ENCODE peak calls at places on chromosomes 4 and X, in seven cellular contexts. W is HCT116, I is right lobe of liver, Q is GM12891, E is esophagus squamous epithelium, D is endothelial cell of umbilical vein, R is K562. V is an unnamed sample.

GRCh38 chr4:74370912-74371311 is 6.0 kb downstream of the EREG start:
- DNase-seq in W (peak; percentile 70), I (no peak), Q (peak; percentile 17), E (no peak), D (peak; percentile 60), R (peak; percentile 64), V (no peak)

GRCh38 chr4:33658971-33659370 is 2585.3 kb downstream of the ARAP2 start:
- DNase-seq in W (no peak), I (no peak), Q (no peak), E (no peak), D (no peak), R (no peak), V (no peak)

GRCh38 chrX:11304829-11305228 is 11.6 kb downstream of the AMELX start:
- DNase-seq in W (no peak), I (no peak), Q (no peak), E (no peak), D (no peak), R (no peak), V (no peak)

GRCh38 chrX:150364347-150365050 is 1.4 kb downstream of the MAMLD1 start:
- DNase-seq in W (no peak), I (peak; percentile 47), Q (no peak), E (no peak), D (peak; percentile 20), R (no peak), V (no peak)

GRCh38 chr4:4386736-4387392 is at the start of gene NSG1:
- DNase-seq in W (no peak), I (no peak), Q (no peak), E (no peak), D (no peak), R (no peak), V (no peak)

GRCh38 chrX:21493226-21493850 is 119.1 kb downstream of the CNKSR2 start:
- DNase-seq in W (no peak), I (no peak), Q (no peak), E (no peak), D (peak; percentile 24), R (no peak), V (no peak)

GRCh38 chrX:131675596-131676194 is 131.8 kb downstream of the OR13H1 start:
- DNase-seq in W (peak; percentile 7), I (no peak), Q (peak; percentile 5), E (no peak), D (no peak), R (peak; percentile 32), V (peak; percentile 15)

GRCh38 chr4:86101841-86102240 is 258.0 kb downstream of the MAPK10 start:
- DNase-seq in W (no peak), I (no peak), Q (no peak), E (no peak), D (no peak), R (no peak), V (no peak)

GRCh38 chr4:189062047-189062820 is 878.4 kb upstream of the FRG1 start:
- DNase-seq in W (no peak), I (no peak), Q (no peak), E (no peak), D (no peak), R (no peak), V (no peak)

GRCh38 chrX:97637289-97637688 is 753.6 kb downstream of the RPA4 start:
- DNase-seq in W (no peak), I (no peak), Q (no peak), E (no peak), D (no peak), R (no peak), V (no peak)

GRCh38 chr4:66028668-66029067 is 358.4 kb upstream of the EPHA5 start:
- DNase-seq in W (no peak), I (no peak), Q (no peak), E (no peak), D (no peak), R (no peak), V (no peak)

GRCh38 chrX:139924696-139925094 is 8.2 kb downstream of the ATP11C start:
- DNase-seq in W (no peak), I (no peak), Q (no peak), E (no peak), D (peak; percentile 89), R (no peak), V (no peak)

GRCh38 chrX:33188286-33188685 is 23.1 kb downstream of the DMD start:
- DNase-seq in W (no peak), I (no peak), Q (no peak), E (no peak), D (no peak), R (no peak), V (no peak)

GRCh38 chrX:6159468-6159867 is 69.2 kb downstream of the NLGN4X start:
- DNase-seq in W (no peak), I (peak; percentile 33), Q (no peak), E (no peak), D (no peak), R (no peak), V (no peak)

GRCh38 chr4:133800966-133801365 is 400.6 kb downstream of the PABPC4L start:
- DNase-seq in W (no peak), I (no peak), Q (no peak), E (no peak), D (no peak), R (no peak), V (no peak)

GRCh38 chrX:130082244-130083106 is 27.8 kb downstream of the ELF4 start:
- DNase-seq in W (no peak), I (no peak), Q (peak; percentile 35), E (no peak), D (no peak), R (peak; percentile 78), V (no peak)

GRCh38 chrX:16528620-16529019 is 121.3 kb upstream of the S100G start:
- DNase-seq in W (no peak), I (no peak), Q (no peak), E (no peak), D (no peak), R (no peak), V (no peak)

GRCh38 chrX:104113237-104113965 is 1.1 kb downstream of the ZCCHC18 start:
- DNase-seq in W (no peak), I (no peak), Q (peak; percentile 14), E (no peak), D (peak; percentile 52), R (peak; percentile 14), V (peak; percentile 13)

GRCh38 chrX:104108955-104109354 is 3.4 kb upstream of the ZCCHC18 start:
- DNase-seq in W (no peak), I (no peak), Q (no peak), E (no peak), D (no peak), R (no peak), V (no peak)

GRCh38 chrX:104117753-104118152 is 5.4 kb downstream of the ZCCHC18 start:
- DNase-seq in W (no peak), I (no peak), Q (no peak), E (no peak), D (no peak), R (no peak), V (no peak)

GRCh38 chrX:104112326-104112951 is at the start of gene ZCCHC18:
- DNase-seq in W (no peak), I (peak; percentile 42), Q (peak; percentile 48), E (no peak), D (peak; percentile 82), R (peak; percentile 22), V (peak; percentile 41)
- TF ChIP-seq POLR2A in W (no peak), I (no peak), Q (no peak), E (no peak), D (no peak), R (no peak), V (peak; percentile 14)

DNA sequence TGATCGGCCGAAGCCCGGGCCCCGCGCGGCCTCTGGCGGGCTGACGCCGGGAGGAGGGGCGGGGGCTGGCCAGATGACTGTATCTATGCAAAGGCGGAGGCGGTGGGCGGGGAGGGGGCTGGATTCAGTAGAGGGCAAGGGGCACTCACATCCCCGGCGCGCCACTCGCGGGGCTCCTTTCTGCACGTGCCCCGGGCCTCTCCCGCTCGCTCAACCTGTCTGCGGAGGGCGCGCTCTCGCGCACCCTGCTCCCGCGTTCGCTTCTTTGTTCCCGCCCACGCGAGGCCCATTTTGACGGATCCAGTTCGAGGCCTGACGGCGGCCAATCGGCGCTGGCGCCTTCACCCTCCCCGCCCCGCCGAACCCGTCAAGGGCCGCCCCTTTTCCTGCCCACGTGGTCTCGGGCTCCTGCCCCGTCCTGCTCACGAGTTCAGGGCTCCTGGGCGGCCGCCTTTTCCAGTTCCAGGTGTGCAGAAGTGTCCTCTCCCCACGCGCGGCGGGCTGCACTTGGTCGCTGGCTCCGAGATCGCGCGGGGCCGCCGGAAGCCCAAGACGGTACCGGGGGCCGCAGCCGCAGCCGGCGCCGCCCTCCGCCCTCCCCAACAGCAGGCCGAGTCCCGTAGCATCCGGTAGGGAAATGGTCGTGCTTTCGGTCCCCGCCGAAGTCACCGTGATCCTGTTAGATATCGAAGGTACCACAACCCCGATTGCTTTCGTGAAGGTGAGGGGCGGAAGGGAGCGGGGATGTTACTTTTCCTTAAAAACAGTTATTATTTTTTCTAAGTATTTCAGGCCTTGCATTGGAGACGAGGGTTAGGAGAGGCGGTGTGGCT is at the start of the genes ENOPH1 and HNRNPDL:
- DNase-seq in W (peak; percentile 95), I (peak; percentile 98), Q (peak; percentile 85), E (peak; percentile 74), D (peak; percentile 95), R (peak; percentile 97), V (peak; percentile 76)
- TF ChIP-seq POLR2A in W (peak; percentile 34), I (peak; percentile 62), Q (peak; percentile 81), E (peak; percentile 57), D (peak; percentile 60), R (peak; percentile 78), V (peak; percentile 66)

DNA sequence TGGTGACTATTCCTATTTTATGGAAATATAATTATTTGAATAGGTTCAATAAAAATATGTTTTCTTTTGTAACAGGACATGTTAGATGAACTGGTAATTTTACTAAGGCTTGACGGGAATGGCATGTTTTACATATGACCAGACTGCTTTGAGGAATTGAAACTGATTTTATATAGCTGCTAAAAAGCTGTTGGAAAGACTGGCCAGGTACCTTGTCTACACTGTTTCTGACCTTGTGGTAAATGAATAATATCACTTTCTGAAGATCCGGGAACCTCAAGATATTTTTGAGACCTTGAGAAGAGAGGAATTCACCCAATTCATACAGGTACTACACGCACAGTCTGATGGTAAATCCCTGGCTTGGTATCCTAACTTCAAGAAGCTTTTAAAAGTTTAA is 42.1 kb upstream of the USP46 start:
- DNase-seq in W (no peak), I (no peak), Q (no peak), E (no peak), D (no peak), R (no peak), V (no peak)
- TF ChIP-seq POLR2A in W (no peak), I (no peak), Q (no peak), E (no peak), D (no peak), R (no peak), V (no peak)

GRCh38 chrX:77894921-77895886 is at the start of gene MAGT1:
- DNase-seq in W (peak; percentile 92), I (peak; percentile 94), Q (peak; percentile 36), E (peak; percentile 69), D (peak; percentile 97), R (peak; percentile 90), V (peak; percentile 57)
- TF ChIP-seq POLR2A in W (no peak), I (peak; percentile 89), Q (peak; percentile 91), E (peak; percentile 92), D (peak; percentile 77), R (peak; percentile 83), V (peak; percentile 83)

GRCh38 chr4:23889814-23890269 is at the start of gene PPARGC1A:
- DNase-seq in W (no peak), I (peak; percentile 82), Q (no peak), E (no peak), D (no peak), R (no peak), V (no peak)
- TF ChIP-seq POLR2A in W (no peak), I (peak; percentile 94), Q (no peak), E (no peak), D (no peak), R (no peak), V (no peak)

V was measured in H54.